ENCODE peak calls at places on chromosomes 5 and 9, in five cellular contexts. J is HL-60, M is HepG2, V is GM12878, S is K562. X is an unnamed sample.

GRCh38 chr5:108900668-108901067 is 153.0 kb downstream of the FER start:
- DNase-seq in J (no peak), M (peak), V (no peak), S (no peak), X (no peak)

GRCh38 chr5:141475625-141476131 is at the start of gene PCDHGC3:
- DNase-seq in J (peak), M (peak), V (peak), S (no peak), X (peak)

GRCh38 chr5:51958473-51958872 is 575.2 kb downstream of the ISL1 start:
- DNase-seq in J (no peak), M (no peak), V (no peak), S (no peak), X (no peak)

GRCh38 chr9:133604214-133604613 is 5.0 kb downstream of the FAM163B start:
- DNase-seq in J (no peak), M (peak), V (no peak), S (no peak), X (peak)

GRCh38 chr5:39459091-39459490 is 34.3 kb upstream of the DAB2 start:
- DNase-seq in J (no peak), M (no peak), V (no peak), S (no peak), X (no peak)

GRCh38 chr5:24163091-24163490 is 481.7 kb downstream of the CDH10 start:
- DNase-seq in J (no peak), M (no peak), V (no peak), S (no peak), X (no peak)

GRCh38 chr5:134948929-134949328 is 18.8 kb upstream of the CATSPER3 start:
- DNase-seq in J (no peak), M (no peak), V (no peak), S (no peak), X (no peak)

GRCh38 chr5:170095687-170096086 is 10.0 kb upstream of the FOXI1 start:
- DNase-seq in J (peak), M (no peak), V (no peak), S (no peak), X (no peak)

GRCh38 chr5:124179788-124180187 is 566.7 kb downstream of the ZNF608 start:
- DNase-seq in J (no peak), M (no peak), V (no peak), S (no peak), X (no peak)

GRCh38 chr9:95018099-95018927 is 291.8 kb downstream of the AOPEP start:
- DNase-seq in J (no peak), M (peak), V (no peak), S (no peak), X (no peak)

GRCh38 chr9:95763006-95763405 is 112.5 kb upstream of the ERCC6L2 start:
- DNase-seq in J (no peak), M (no peak), V (no peak), S (no peak), X (no peak)

GRCh38 chr5:167814828-167815227 is 476.6 kb upstream of the WWC1 start:
- DNase-seq in J (no peak), M (no peak), V (no peak), S (no peak), X (no peak)

GRCh38 chr5:154331924-154332323 is 113.9 kb upstream of the SAP30L start:
- DNase-seq in J (no peak), M (no peak), V (no peak), S (no peak), X (no peak)

GRCh38 chr9:88462191-88462590 is 72.8 kb upstream of the NXNL2 start:
- DNase-seq in J (no peak), M (no peak), V (no peak), S (no peak), X (no peak)

GRCh38 chr5:82597437-82597836 is 319.3 kb upstream of the RPS23 start:
- DNase-seq in J (no peak), M (no peak), V (no peak), S (no peak), X (no peak)

GRCh38 chr9:89360465-89360864 is 42.2 kb downstream of the SECISBP2 start:
- DNase-seq in J (no peak), M (no peak), V (no peak), S (no peak), X (no peak)

GRCh38 chr5:109739741-109740140 is 50.0 kb downstream of the MAN2A1 start:
- DNase-seq in J (no peak), M (no peak), V (no peak), S (no peak), X (no peak)

GRCh38 chr9:129750010-129750409 is 2.8 kb downstream of the PTGES start:
- DNase-seq in J (no peak), M (no peak), V (no peak), S (no peak), X (no peak)

GRCh38 chr9:81578606-81579005 is 110.7 kb downstream of the TLE1 start:
- DNase-seq in J (no peak), M (no peak), V (no peak), S (no peak), X (no peak)

GRCh38 chr9:91117959-91118651 is 243.6 kb downstream of the AUH start:
- DNase-seq in J (no peak), M (no peak), V (no peak), S (no peak), X (no peak)

GRCh38 chr9:130942679-130943078 is 3.6 kb upstream of the FIBCD1 start:
- DNase-seq in J (no peak), M (no peak), V (no peak), S (no peak), X (no peak)

GRCh38 chr9:37955781-37956422 is 52.0 kb upstream of the SLC25A51 start:
- DNase-seq in J (no peak), M (no peak), V (no peak), S (no peak), X (no peak)

GRCh38 chr5:135539430-135540005 is 3.8 kb upstream of the NEUROG1 start:
- DNase-seq in J (no peak), M (no peak), V (no peak), S (no peak), X (no peak)

GRCh38 chr5:38622723-38623129 is 66.3 kb upstream of the LIFR start:
- DNase-seq in J (no peak), M (no peak), V (no peak), S (no peak), X (no peak)

GRCh38 chr5:10064546-10065215 is 185.0 kb downstream of the ATPSCKMT start:
- DNase-seq in J (no peak), M (no peak), V (no peak), S (no peak), X (no peak)

GRCh38 chr5:78295035-78295961 is 800 bp upstream of the AP3B1 start:
- DNase-seq in J (peak), M (peak), V (no peak), S (peak), X (peak)
- TF ChIP-seq GABPA in J (no peak), M (no peak), V (no peak), S (peak), X (no peak)

DNA sequence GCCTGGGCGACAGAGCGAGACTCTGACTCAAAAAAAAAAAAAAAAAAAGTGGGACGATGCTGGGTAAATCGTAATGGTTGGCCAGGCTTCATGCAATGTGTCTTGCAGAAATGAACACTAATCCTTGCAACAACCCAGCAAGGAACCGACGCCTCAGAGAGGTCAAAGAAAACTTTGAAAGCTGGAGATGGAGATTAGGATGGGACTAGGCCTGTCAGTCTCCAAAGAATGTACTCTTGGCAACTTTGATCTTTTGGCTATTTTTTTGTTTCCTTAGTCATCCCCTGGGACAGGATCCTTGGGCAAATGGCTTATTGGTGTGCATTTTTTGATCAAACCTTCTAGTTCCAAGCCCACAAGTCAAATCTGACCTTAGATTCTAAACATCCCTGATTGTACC is 10.6 kb upstream of the PWWP2A start:
- DNase-seq in J (no peak), M (no peak), V (no peak), S (no peak), X (no peak)
- TF ChIP-seq GABPA in J (no peak), M (no peak), V (no peak), S (no peak), X (no peak)

DNA sequence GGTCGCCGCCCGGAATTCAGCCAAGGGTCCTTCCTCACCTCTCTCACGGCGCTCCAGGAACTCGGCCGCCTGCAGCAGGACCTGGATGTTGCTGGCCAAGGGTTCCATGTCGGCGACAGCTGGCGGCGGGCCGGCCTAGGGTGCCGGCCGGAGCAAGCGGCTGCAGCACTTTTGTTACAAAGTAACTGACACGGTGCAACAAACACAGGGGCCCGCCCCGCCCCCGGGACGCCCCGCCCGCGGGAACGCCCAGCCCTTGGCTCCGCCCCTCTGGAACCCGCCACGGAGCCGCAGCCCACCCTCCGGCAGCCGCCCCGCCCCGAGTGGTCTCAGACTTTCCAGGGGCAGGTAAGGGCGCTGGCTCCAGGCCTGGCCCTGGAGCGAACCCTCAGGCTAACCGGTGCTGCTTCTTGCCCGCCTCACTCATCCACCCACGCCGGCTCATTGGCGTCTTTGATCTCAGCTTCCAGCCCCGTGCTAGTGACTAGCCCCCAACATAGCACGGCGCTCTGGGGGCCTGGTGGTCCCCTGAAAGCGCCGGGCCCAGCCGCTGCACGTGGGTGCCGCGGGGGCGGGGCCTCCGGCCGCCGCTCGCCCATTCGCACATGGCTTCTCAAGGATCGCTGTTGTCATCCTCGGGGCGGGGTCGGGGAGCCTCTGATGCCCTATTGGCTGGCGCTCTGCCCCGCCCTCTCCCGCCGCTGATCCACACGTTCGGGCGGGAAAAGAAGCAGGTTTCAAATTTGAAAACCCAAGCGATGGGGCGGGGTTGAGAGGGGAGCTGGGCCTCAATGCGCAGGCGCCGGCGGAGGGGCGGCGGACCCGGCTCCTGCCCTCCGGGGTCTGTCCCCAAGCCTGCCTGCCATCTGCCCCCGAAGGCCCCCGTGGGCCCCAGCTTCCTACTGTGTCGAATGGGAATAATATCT is at the start of gene MXD3:
- DNase-seq in J (peak), M (peak), V (peak), S (peak), X (peak)
- TF ChIP-seq GABPA in J (no peak), M (no peak), V (no peak), S (no peak), X (no peak)

GRCh38 chr9:99134893-99135341 is 30.0 kb downstream of the TGFBR1 start:
- DNase-seq in J (no peak), M (no peak), V (peak), S (no peak), X (no peak)
- TF ChIP-seq GABPA in J (no peak), M (no peak), V (no peak), S (no peak), X (no peak)

GRCh38 chr9:127405344-127406125 is 8.6 kb downstream of the SLC2A8 start:
- DNase-seq in J (no peak), M (no peak), V (no peak), S (no peak), X (no peak)
- TF ChIP-seq GABPA in J (no peak), M (no peak), V (no peak), S (no peak), X (no peak)

DNA sequence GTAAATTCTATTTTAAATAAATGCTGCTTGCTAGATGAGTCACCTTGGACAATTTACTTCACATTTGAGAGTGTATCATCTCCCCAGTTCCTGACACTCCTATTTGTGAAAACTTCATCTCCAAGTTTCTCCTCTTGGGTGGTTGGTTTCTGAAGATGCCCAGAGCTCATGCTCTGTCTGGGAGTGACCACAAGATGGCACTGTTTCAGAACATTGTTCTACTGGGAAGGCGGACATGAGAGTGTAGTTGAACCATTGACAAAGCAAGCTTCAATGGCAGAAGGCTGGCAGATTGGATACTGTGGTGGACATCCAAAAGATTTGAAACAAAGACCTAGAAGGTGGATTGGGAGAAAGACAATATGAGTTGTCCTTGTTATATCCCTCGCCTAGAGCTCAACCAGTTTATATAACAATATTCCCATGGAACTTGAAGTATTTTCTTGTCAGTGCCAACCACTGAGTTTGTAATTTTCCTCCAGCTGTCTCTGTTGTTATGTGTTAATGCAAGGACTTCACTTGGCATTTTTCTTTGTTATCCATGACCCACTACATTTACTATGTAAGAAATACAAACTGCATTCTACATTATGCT is 234.3 kb upstream of the ANKH start:
- DNase-seq in J (peak), M (peak), V (no peak), S (peak), X (peak)
- TF ChIP-seq GABPA in J (no peak), M (no peak), V (no peak), S (no peak), X (no peak)

GRCh38 chr5:58925627-58926545 is 343.0 kb downstream of the RAB3C start:
- DNase-seq in J (no peak), M (no peak), V (no peak), S (no peak), X (no peak)
- TF ChIP-seq GABPA in J (no peak), M (no peak), V (no peak), S (no peak), X (no peak)

DNA sequence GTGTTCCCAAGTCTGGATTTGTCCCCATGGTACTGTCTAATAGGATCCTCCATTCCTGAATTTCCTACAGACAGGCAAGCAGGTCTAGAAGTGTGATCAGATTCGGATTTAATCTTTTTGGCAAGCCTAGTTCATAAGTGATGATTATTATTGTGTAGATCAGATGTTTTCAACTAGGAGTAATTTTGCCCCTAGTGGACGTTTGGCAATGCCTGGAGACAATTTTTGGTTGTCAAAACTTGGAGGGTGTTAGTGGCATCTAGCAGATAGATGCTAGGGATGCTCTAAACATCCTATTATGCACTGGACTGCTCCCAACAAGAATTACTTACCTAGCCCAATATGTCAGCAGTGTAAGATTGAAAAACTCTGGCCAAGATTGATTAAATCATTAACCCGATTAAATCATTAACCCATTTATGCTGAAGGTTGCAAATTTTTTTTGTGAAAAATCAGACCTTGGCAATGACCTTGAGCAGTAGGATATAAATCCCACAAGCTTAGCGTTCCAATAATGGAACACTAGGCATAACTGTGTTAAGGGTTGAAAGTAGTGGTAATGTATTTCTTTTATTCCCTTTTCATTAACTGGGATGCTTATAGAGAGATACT is 28.2 kb downstream of the TCERG1 start:
- DNase-seq in J (no peak), M (no peak), V (no peak), S (peak), X (no peak)
- TF ChIP-seq GABPA in J (no peak), M (no peak), V (no peak), S (no peak), X (no peak)